ENCODE peak calls at places on chromosomes 7 and 10, in nine cellular contexts. A, L, X, S, K, I, N, J and Z are unnamed samples.

GRCh38 chr7:114986181-114986800 is 64.4 kb downstream of the MDFIC start:
- DNase-seq in A (no peak), L (no peak), X (no peak), S (no peak), K (no peak), I (no peak), N (no peak), J (no peak), Z (no peak)

GRCh38 chr7:120033114-120033513 is 239.9 kb upstream of the KCND2 start:
- DNase-seq in A (no peak), L (no peak), X (no peak), S (no peak), K (no peak), I (no peak), N (no peak), J (no peak), Z (no peak)

GRCh38 chr7:66315192-66315591 is 110.1 kb downstream of the TPST1 start:
- DNase-seq in A (no peak), L (no peak), X (no peak), S (no peak), K (no peak), I (no peak), N (no peak), J (no peak), Z (no peak)

GRCh38 chr7:151665363-151665762 is 145.7 kb upstream of the RHEB start:
- DNase-seq in A (no peak), L (peak; percentile 81), X (no peak), S (no peak), K (no peak), I (no peak), N (no peak), J (peak; percentile 65), Z (peak; percentile 82)

GRCh38 chr10:71596759-71597158 is 122.8 kb downstream of the C10orf105 start:
- DNase-seq in A (no peak), L (no peak), X (no peak), S (no peak), K (no peak), I (no peak), N (no peak), J (no peak), Z (no peak)

GRCh38 chr7:139035588-139036353 is at the start of gene ZC3HAV1L:
- DNase-seq in A (no peak), L (peak; percentile 33), X (no peak), S (peak; percentile 22), K (peak; percentile 19), I (peak; percentile 60), N (peak; percentile 13), J (peak; percentile 95), Z (peak; percentile 82)

GRCh38 chr7:44325811-44326241 is 432 bp upstream of the CAMK2B start:
- DNase-seq in A (no peak), L (no peak), X (no peak), S (no peak), K (no peak), I (no peak), N (no peak), J (no peak), Z (no peak)

GRCh38 chr7:46147871-46148270 is 226.8 kb upstream of the IGFBP3 start:
- DNase-seq in A (no peak), L (no peak), X (no peak), S (no peak), K (no peak), I (no peak), N (no peak), J (no peak), Z (no peak)

GRCh38 chr7:151393031-151393977 is 16.5 kb downstream of the WDR86 start:
- DNase-seq in A (no peak), L (no peak), X (no peak), S (no peak), K (no peak), I (no peak), N (no peak), J (no peak), Z (peak; percentile 13)

GRCh38 chr10:92615515-92615914 is 22.6 kb downstream of the KIF11 start:
- DNase-seq in A (no peak), L (no peak), X (no peak), S (no peak), K (no peak), I (no peak), N (no peak), J (no peak), Z (no peak)

GRCh38 chr10:88582411-88582805 is 710 bp downstream of the RNLS start:
- DNase-seq in A (no peak), L (no peak), X (no peak), S (no peak), K (no peak), I (no peak), N (no peak), J (no peak), Z (no peak)

GRCh38 chr7:158246272-158246959 is 341.2 kb downstream of the PTPRN2 start:
- DNase-seq in A (no peak), L (no peak), X (no peak), S (no peak), K (no peak), I (no peak), N (no peak), J (no peak), Z (no peak)

GRCh38 chr7:81327873-81328272 is 409.0 kb upstream of the SEMA3C start:
- DNase-seq in A (no peak), L (no peak), X (no peak), S (no peak), K (no peak), I (no peak), N (no peak), J (peak; percentile 9), Z (no peak)

GRCh38 chr10:131738396-131738735 is 162.4 kb upstream of the PPP2R2D start:
- DNase-seq in A (no peak), L (no peak), X (no peak), S (no peak), K (no peak), I (no peak), N (no peak), J (no peak), Z (no peak)

GRCh38 chr7:108145401-108145800 is 15.2 kb upstream of the LAMB4 start:
- DNase-seq in A (no peak), L (no peak), X (no peak), S (no peak), K (no peak), I (no peak), N (no peak), J (no peak), Z (no peak)

GRCh38 chr10:131832056-131832685 is 68.6 kb upstream of the PPP2R2D start:
- DNase-seq in A (no peak), L (peak; percentile 12), X (no peak), S (no peak), K (no peak), I (no peak), N (no peak), J (no peak), Z (no peak)

GRCh38 chr7:32077806-32078205 is 7.6 kb upstream of the PDE1C start:
- DNase-seq in A (no peak), L (no peak), X (no peak), S (no peak), K (no peak), I (no peak), N (no peak), J (no peak), Z (no peak)

GRCh38 chr7:1608318-1608717 is 38.5 kb upstream of the PSMG3 start:
- DNase-seq in A (no peak), L (no peak), X (no peak), S (no peak), K (no peak), I (no peak), N (no peak), J (no peak), Z (no peak)

GRCh38 chr10:34292178-34292565 is 522.9 kb downstream of the PARD3 start:
- DNase-seq in A (no peak), L (no peak), X (no peak), S (no peak), K (no peak), I (no peak), N (no peak), J (no peak), Z (no peak)

GRCh38 chr7:111911166-111911961 is 294.8 kb downstream of the DOCK4 start:
- DNase-seq in A (no peak), L (no peak), X (no peak), S (no peak), K (no peak), I (no peak), N (no peak), J (no peak), Z (no peak)

GRCh38 chr7:106462365-106462859 is 177.6 kb upstream of the NAMPT start:
- DNase-seq in A (no peak), L (no peak), X (peak; percentile 14), S (no peak), K (no peak), I (no peak), N (peak; percentile 5), J (peak; percentile 45), Z (no peak)